ENCODE peak calls at places on chromosomes 12 and 14, in four cellular contexts. D is K562, X is HepG2, U is SK-N-SH. Z is an unnamed sample.

GRCh38 chr14:74948228-74949175 is 6.9 kb downstream of the PGF start:
- DNase-seq in U (no peak), D (no peak), X (no peak), Z (no peak)

GRCh38 chr14:50044040-50044651 is 72.2 kb downstream of the VCPKMT start:
- DNase-seq in U (no peak), X (no peak), D (no peak), Z (no peak)

GRCh38 chr12:131202592-131203378 is 249.1 kb downstream of the ADGRD1 start:
- DNase-seq in U (peak; percentile 27), D (no peak), X (no peak), Z (no peak)

GRCh38 chr14:69675877-69676416 is 64.6 kb downstream of the SUSD6 start:
- DNase-seq in D (no peak), X (no peak), U (no peak), Z (no peak)

GRCh38 chr14:48526307-48526706 is 850.9 kb upstream of the MDGA2 start:
- DNase-seq in D (no peak), X (no peak), U (no peak), Z (no peak)

GRCh38 chr14:65101631-65102440 is 481 bp downstream of the MAX start:
- DNase-seq in U (peak; percentile 57), X (no peak), D (no peak), Z (no peak)

GRCh38 chr14:97276573-97276972 is 479.4 kb downstream of the VRK1 start:
- DNase-seq in D (no peak), X (no peak), U (no peak), Z (no peak)

GRCh38 chr14:25381498-25381897 is 331.6 kb upstream of the STXBP6 start:
- DNase-seq in U (peak; percentile 4), D (no peak), X (peak; percentile 41), Z (no peak)

GRCh38 chr14:54189358-54190354 is 207.2 kb upstream of the CDKN3 start:
- DNase-seq in X (no peak), D (no peak), U (no peak), Z (peak; percentile 59)

GRCh38 chr12:143964-144649 is 69.8 kb downstream of the SLC6A12 start:
- DNase-seq in D (no peak), X (peak; percentile 62), U (no peak), Z (no peak)

GRCh38 chr14:22836301-22837058 is at the start of gene MMP14:
- DNase-seq in X (no peak), D (no peak), U (peak; percentile 71), Z (no peak)

GRCh38 chr14:23544511-23545447 is 6.8 kb downstream of the ZFHX2 start:
- DNase-seq in U (no peak), D (no peak), X (no peak), Z (no peak)

GRCh38 chr12:124869011-124869665 is 5.5 kb upstream of the SCARB1 start:
- DNase-seq in U (no peak), X (no peak), D (peak; percentile 84), Z (no peak)

GRCh38 chr12:41701943-41702601 is 442.6 kb downstream of the GXYLT1 start:
- DNase-seq in X (no peak), D (no peak), U (no peak), Z (no peak)

GRCh38 chr14:70692210-70692609 is 50.5 kb downstream of the TTC9 start:
- DNase-seq in U (no peak), D (no peak), X (no peak), Z (no peak)

GRCh38 chr14:91649930-91650329 is 82.0 kb downstream of the CATSPERB start:
- DNase-seq in U (peak; percentile 11), D (no peak), X (peak; percentile 13), Z (peak; percentile 26)

GRCh38 chr14:43621282-43621681 is 885.8 kb downstream of the FSCB start:
- DNase-seq in X (no peak), U (no peak), D (no peak), Z (no peak)

GRCh38 chr12:97561321-97562230 is 99.0 kb downstream of the RMST start:
- DNase-seq in U (no peak), D (no peak), X (no peak), Z (no peak)

GRCh38 chr12:31324116-31324844 is 1.7 kb downstream of the SINHCAF start:
- DNase-seq in X (peak; percentile 78), U (peak; percentile 79), D (peak; percentile 51), Z (peak; percentile 63)

GRCh38 chr12:56628671-56629458 is 1.3 kb downstream of the BAZ2A start:
- DNase-seq in X (peak; percentile 31), U (peak; percentile 72), D (peak; percentile 18), Z (no peak)

GRCh38 chr12:2893007-2893406 is 2.3 kb downstream of the TULP3 start:
- DNase-seq in X (peak; percentile 46), D (no peak), U (no peak), Z (no peak)

GRCh38 chr12:20798561-20798960 is 11.9 kb upstream of the SLCO1B3 start:
- DNase-seq in D (no peak), U (peak; percentile 14), X (peak; percentile 46), Z (peak; percentile 7)

GRCh38 chr14:64953661-64954060 is 11.1 kb upstream of the GPX2 start:
- DNase-seq in U (peak; percentile 43), D (no peak), X (no peak), Z (no peak)

GRCh38 chr12:132125736-132126135 is 18.4 kb downstream of the DDX51 start:
- DNase-seq in X (no peak), U (no peak), D (no peak), Z (no peak)

GRCh38 chr14:103925316-103925715 is 2.9 kb upstream of the TDRD9 start:
- DNase-seq in X (no peak), U (no peak), D (no peak), Z (no peak)

GRCh38 chr14:61355892-61356325 is 34.5 kb downstream of the PRKCH start:
- DNase-seq in X (peak; percentile 1), U (no peak), D (no peak), Z (peak; percentile 98)

GRCh38 chr12:25655702-25656101 is 102.6 kb upstream of the LMNTD1 start:
- DNase-seq in U (no peak), X (no peak), D (no peak), Z (no peak)

GRCh38 chr14:21104448-21105060 is 3.7 kb downstream of the TMEM253 start:
- DNase-seq in D (peak; percentile 29), U (peak; percentile 75), X (no peak), Z (peak; percentile 72)

GRCh38 chr14:86780461-86780860 is 1212.5 kb downstream of the GALC start:
- DNase-seq in D (no peak), U (no peak), X (no peak), Z (no peak)

GRCh38 chr14:69715725-69716482 is 51.0 kb upstream of the SRSF5 start:
- DNase-seq in X (no peak), U (peak; percentile 80), D (no peak), Z (no peak)

GRCh38 chr12:130880411-130880885 is 8.6 kb downstream of the RAN start:
- DNase-seq in D (no peak), U (no peak), X (no peak), Z (no peak)

GRCh38 chr12:13328535-13328934 is 132.0 kb downstream of the EMP1 start:
- DNase-seq in U (no peak), D (no peak), X (no peak), Z (no peak)

GRCh38 chr12:46371718-46372130 is 849 bp downstream of the SLC38A2 start:
- DNase-seq in U (peak; percentile 77), D (peak; percentile 69), X (no peak), Z (no peak)

GRCh38 chr12:68880660-68881325 is 52.2 kb downstream of the CPM start:
- DNase-seq in X (no peak), D (no peak), U (no peak), Z (no peak)

GRCh38 chr12:68888243-68888642 is 44.7 kb downstream of the CPM start:
- DNase-seq in X (no peak), U (no peak), D (no peak), Z (no peak)

DNA sequence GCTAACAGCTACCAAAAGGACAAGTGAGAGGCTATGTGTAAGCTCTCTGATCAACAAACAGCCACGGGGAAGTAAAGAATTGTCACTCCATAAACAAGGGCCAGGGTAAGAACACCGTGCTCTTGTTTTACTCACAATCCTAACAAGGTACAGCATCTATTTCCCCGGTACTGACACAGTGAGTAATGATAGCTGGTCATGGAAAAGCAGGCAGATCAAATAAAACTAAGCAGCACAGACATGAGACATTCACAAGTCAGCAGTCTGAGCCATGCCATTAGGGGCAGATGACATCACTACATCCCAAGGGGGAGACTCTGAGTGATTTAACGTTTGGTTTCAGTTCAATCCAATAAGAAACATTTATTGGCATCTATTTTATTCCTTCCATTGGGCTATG is 54.4 kb downstream of the ARL6IP4 start:
- DNase-seq in D (no peak), X (no peak), U (no peak), Z (no peak)
- TF ChIP-seq ELF1 in D (no peak), X (no peak), U (no peak), Z (no peak)

GRCh38 chr12:58757422-58757821 is 162.9 kb downstream of the LRIG3 start:
- DNase-seq in D (no peak), U (no peak), X (no peak), Z (no peak)
- TF ChIP-seq ELF1 in D (no peak), U (no peak), X (no peak), Z (no peak)

GRCh38 chr12:95648990-95649791 is 97.9 kb upstream of the USP44 start:
- DNase-seq in U (no peak), X (no peak), D (no peak), Z (peak; percentile 64)

GRCh38 chr12:95641299-95641947 is 90.1 kb upstream of the USP44 start:
- DNase-seq in D (no peak), U (no peak), X (no peak), Z (no peak)

GRCh38 chr12:95643251-95643650 is 92.0 kb upstream of the USP44 start:
- DNase-seq in X (no peak), D (no peak), U (no peak), Z (no peak)

GRCh38 chr12:95642583-95642982 is 91.3 kb upstream of the USP44 start:
- DNase-seq in U (no peak), X (no peak), D (no peak), Z (no peak)

GRCh38 chr12:95646781-95647184 is 95.5 kb upstream of the USP44 start:
- DNase-seq in U (no peak), X (no peak), D (no peak), Z (no peak)
- TF ChIP-seq ELF1 in U (no peak), X (no peak), D (no peak), Z (no peak)

GRCh38 chr12:65731771-65732170 is 92.5 kb upstream of the HMGA2 start:
- DNase-seq in X (no peak), D (no peak), U (no peak), Z (no peak)

GRCh38 chr12:65728348-65728912 is 95.9 kb upstream of the HMGA2 start:
- DNase-seq in U (no peak), X (no peak), D (no peak), Z (no peak)

GRCh38 chr12:65734226-65734625 is 90.1 kb upstream of the HMGA2 start:
- DNase-seq in X (no peak), U (no peak), D (no peak), Z (no peak)

GRCh38 chr12:65725376-65725775 is 98.9 kb upstream of the HMGA2 start:
- DNase-seq in U (no peak), X (no peak), D (no peak), Z (peak; percentile 74)

GRCh38 chr12:65728913-65729793 is 95.1 kb upstream of the HMGA2 start:
- DNase-seq in D (no peak), U (no peak), X (no peak), Z (peak; percentile 59)
- TF ChIP-seq ELF1 in D (no peak), U (no peak), X (no peak), Z (no peak)